ENCODE peak calls at places on chromosomes 13 and 19, in four cellular contexts. D is stimulated activated CD4-positive, alpha-beta T cell treated with anti-CD3 and anti-CD28 coated beads, TNF-alpha, amount 100 ng/mL, for 24 hours; Z is EH; S is colonic mucosa. F is an unnamed sample.

GRCh38 chr13:41520016-41520698 is 62.8 kb downstream of the RGCC start:
- DNase-seq in D (no peak), Z (peak; percentile 3), S (no peak), F (no peak)

GRCh38 chr13:112513761-112514160 is 74.2 kb downstream of the TUBGCP3 start:
- DNase-seq in D (no peak), Z (no peak), S (no peak), F (no peak)

GRCh38 chr19:920051-920857 is 3.1 kb downstream of the KISS1R start:
- DNase-seq in D (peak; percentile 70), Z (no peak), S (no peak), F (peak; percentile 78)

GRCh38 chr13:61294467-61295186 is 121.0 kb downstream of the PCDH20 start:
- DNase-seq in D (no peak), Z (no peak), S (no peak), F (no peak)

GRCh38 chr13:99386495-99386894 is 79.3 kb upstream of the GPR183 start:
- DNase-seq in D (no peak), Z (no peak), S (no peak), F (no peak)

GRCh38 chr13:30792257-30793000 is 57.1 kb downstream of the ALOX5AP start:
- DNase-seq in D (no peak), Z (peak; percentile 96), S (peak; percentile 47), F (no peak)

GRCh38 chr19:16445238-16446107 is 26.3 kb downstream of the EPS15L1 start:
- DNase-seq in D (no peak), Z (peak; percentile 54), S (no peak), F (peak; percentile 80)

GRCh38 chr13:52348983-52349780 is 56.8 kb downstream of the THSD1 start:
- DNase-seq in D (peak; percentile 5), Z (peak; percentile 80), S (peak; percentile 22), F (no peak)

GRCh38 chr19:52566588-52566987 is 3.5 kb upstream of the ZNF701 start:
- DNase-seq in D (no peak), Z (peak; percentile 61), S (no peak), F (no peak)

GRCh38 chr19:33772858-33773180 is 23.9 kb upstream of the KCTD15 start:
- DNase-seq in D (no peak), Z (no peak), S (no peak), F (no peak)

GRCh38 chr13:44142911-44143665 is 230.5 kb upstream of the SERP2 start:
- DNase-seq in D (no peak), Z (peak; percentile 54), S (no peak), F (no peak)

GRCh38 chr19:53254451-53255341 is at the start of gene ZNF677:
- DNase-seq in D (peak; percentile 76), Z (peak; percentile 86), S (peak; percentile 87), F (peak; percentile 64)

GRCh38 chr19:10774893-10775292 is 57.0 kb downstream of the DNM2 start:
- DNase-seq in D (no peak), Z (no peak), S (no peak), F (no peak)

GRCh38 chr13:44837250-44837649 is 152.0 kb downstream of the NUFIP1 start:
- DNase-seq in D (no peak), Z (peak; percentile 80), S (no peak), F (no peak)

GRCh38 chr19:39409886-39410619 is 2.4 kb upstream of the PLEKHG2 start:
- DNase-seq in D (peak; percentile 58), Z (peak; percentile 68), S (peak; percentile 76), F (peak; percentile 69)

GRCh38 chr13:113474179-113474578 is 16.3 kb downstream of the DCUN1D2 start:
- DNase-seq in D (no peak), Z (peak; percentile 89), S (no peak), F (no peak)

GRCh38 chr13:106302011-106302410 is 233.5 kb downstream of the EFNB2 start:
- DNase-seq in D (no peak), Z (no peak), S (no peak), F (no peak)

GRCh38 chr13:97914537-97914936 is 38.9 kb upstream of the IPO5 start:
- DNase-seq in D (no peak), Z (peak; percentile 67), S (no peak), F (no peak)

GRCh38 chr13:28582892-28583240 is 76.1 kb upstream of the POMP start:
- DNase-seq in D (no peak), Z (no peak), S (no peak), F (no peak)

GRCh38 chr19:40136818-40137217 is 46.1 kb upstream of the ZNF780A start:
- DNase-seq in D (no peak), Z (no peak), S (no peak), F (no peak)

GRCh38 chr13:66461021-66461420 is 769.1 kb downstream of the PCDH9 start:
- DNase-seq in D (no peak), Z (peak; percentile 55), S (no peak), F (no peak)

GRCh38 chr19:29714371-29714952 is 599 bp downstream of the C19orf12 start:
- DNase-seq in D (no peak), Z (no peak), S (no peak), F (peak; percentile 26)

GRCh38 chr13:53206455-53206854 is 177.8 kb downstream of the OLFM4 start:
- DNase-seq in D (no peak), Z (no peak), S (no peak), F (no peak)

GRCh38 chr19:38726761-38727301 is 17.4 kb downstream of the CAPN12 start:
- DNase-seq in D (no peak), Z (no peak), S (no peak), F (no peak)

GRCh38 chr19:34481861-34482379 is 362 bp downstream of the WTIP start:
- DNase-seq in D (no peak), Z (peak; percentile 64), S (no peak), F (no peak)

GRCh38 chr13:76884571-76885202 is 1.5 kb downstream of the KCTD12 start:
- DNase-seq in D (no peak), Z (peak; percentile 19), S (peak; percentile 41), F (peak; percentile 6)

GRCh38 chr19:18503337-18503970 is 18.4 kb downstream of the ELL start:
- DNase-seq in D (no peak), Z (no peak), S (no peak), F (no peak)

GRCh38 chr13:42990147-42990990 is 1.7 kb downstream of the EPSTI1 start:
- DNase-seq in D (no peak), Z (peak; percentile 59), S (no peak), F (no peak)

GRCh38 chr13:53151692-53152421 is 123.2 kb downstream of the OLFM4 start:
- DNase-seq in D (peak; percentile 6), Z (peak; percentile 53), S (peak; percentile 60), F (peak; percentile 5)

GRCh38 chr13:93635687-93636086 is 409.1 kb downstream of the GPC6 start:
- DNase-seq in D (no peak), Z (peak; percentile 42), S (no peak), F (no peak)

GRCh38 chr19:17753976-17754375 is 2.7 kb downstream of the FCHO1 start:
- DNase-seq in D (no peak), Z (no peak), S (no peak), F (no peak)

F was measured in germinal center.